ENCODE peak calls at places on chromosomes 4 and X, in five cellular contexts. W is choroid plexus epithelial cell, P is HCT116, X is heart right ventricle, V is right lobe of liver. M is an unnamed sample.

GRCh38 chrX:23902419-23902818 is 5.3 kb downstream of the APOO start:
- DNase-seq in X (peak), W (peak), V (no peak), P (no peak), M (no peak)

GRCh38 chr4:138831943-138832342 is 183.6 kb upstream of the NOCT start:
- DNase-seq in W (no peak), V (no peak), P (no peak), X (no peak), M (no peak)

GRCh38 chr4:133147922-133148689 is 988 bp upstream of the PCDH10 start:
- DNase-seq in V (no peak), W (peak), P (no peak), X (no peak), M (no peak)

GRCh38 chr4:135032670-135033069 is 831.1 kb upstream of the PABPC4L start:
- DNase-seq in P (no peak), X (no peak), V (no peak), W (no peak), M (no peak)

GRCh38 chr4:29304595-29304994 is 1415.6 kb upstream of the PCDH7 start:
- DNase-seq in V (peak), P (no peak), W (peak), X (no peak), M (no peak)

GRCh38 chr4:153113838-153114105 is 90.5 kb upstream of the TRIM2 start:
- DNase-seq in X (no peak), W (no peak), V (no peak), P (no peak), M (no peak)

GRCh38 chr4:150078996-150079581 is 844 bp downstream of the DCLK2 start:
- DNase-seq in V (peak), W (peak), X (peak), P (no peak), M (peak)

GRCh38 chrX:25191403-25191802 is 175.6 kb upstream of the ARX start:
- DNase-seq in V (no peak), X (no peak), W (no peak), P (no peak), M (no peak)

GRCh38 chr4:72701987-72702819 is 133.2 kb upstream of the ADAMTS3 start:
- DNase-seq in P (peak), V (no peak), W (peak), X (peak), M (no peak)

GRCh38 chr4:147826288-147826646 is 94.4 kb downstream of the ARHGAP10 start:
- DNase-seq in X (no peak), P (no peak), V (no peak), W (no peak), M (no peak)

GRCh38 chr4:6556263-6556662 is 18.7 kb upstream of the MAN2B2 start:
- DNase-seq in X (no peak), V (no peak), W (no peak), P (no peak), M (no peak)

GRCh38 chrX:1807301-1807731 is 192.5 kb downstream of the ASMT start:
- DNase-seq in V (no peak), X (no peak), P (no peak), W (peak), M (no peak)

GRCh38 chr4:7068279-7068842 is 497 bp upstream of the GRPEL1 start:
- DNase-seq in X (no peak), W (no peak), P (no peak), V (no peak), M (no peak)

GRCh38 chr4:7842384-7843279 is 97.0 kb downstream of the AFAP1 start:
- DNase-seq in V (no peak), P (peak), X (peak), W (peak), M (no peak)

GRCh38 chr4:16026155-16026761 is 57.6 kb downstream of the PROM1 start:
- DNase-seq in V (no peak), W (peak), P (peak), X (peak), M (no peak)

GRCh38 chrX:40109288-40110008 is 11.7 kb upstream of the BCOR start:
- DNase-seq in X (peak), W (peak), P (no peak), V (peak), M (peak)

GRCh38 chrX:39519566-39520301 is 578.0 kb downstream of the BCOR start:
- DNase-seq in V (no peak), P (no peak), X (peak), W (no peak), M (no peak)

GRCh38 chrX:115589419-115589818 is 28.4 kb downstream of the PLS3 start:
- DNase-seq in W (no peak), P (no peak), X (no peak), V (no peak), M (no peak)

GRCh38 chrX:136204571-136204970 is 46.6 kb downstream of the MAP7D3 start:
- DNase-seq in W (peak), V (no peak), P (no peak), X (peak), M (no peak)

GRCh38 chr4:18844726-18845125 is 823.2 kb upstream of the LCORL start:
- DNase-seq in V (no peak), P (no peak), W (peak), X (no peak), M (no peak)

GRCh38 chr4:6011271-6011671 is 7.0 kb downstream of the C4orf50 start:
- DNase-seq in X (no peak), V (peak), W (no peak), P (no peak), M (no peak)

GRCh38 chrX:85808217-85808616 is 239.1 kb downstream of the CHM start:
- DNase-seq in W (no peak), X (no peak), V (no peak), P (no peak), M (no peak)

GRCh38 chrX:22652596-22652995 is 347.2 kb upstream of the DDX53 start:
- DNase-seq in V (no peak), W (peak), P (no peak), X (peak), M (no peak)

GRCh38 chrX:134570899-134571298 is 87.4 kb downstream of the PLAC1 start:
- DNase-seq in P (no peak), V (no peak), W (no peak), X (no peak), M (no peak)

GRCh38 chr4:95541094-95541493 is 7.7 kb downstream of the UNC5C start:
- DNase-seq in V (no peak), X (no peak), P (no peak), W (no peak), M (no peak)

GRCh38 chr4:128393111-128393704 is 105.6 kb upstream of the PGRMC2 start:
- DNase-seq in V (no peak), W (peak), X (peak), P (no peak), M (no peak)

GRCh38 chr4:118774989-118775388 is 60.9 kb downstream of the SEC24D start:
- DNase-seq in W (peak), V (no peak), X (no peak), P (no peak), M (no peak)

GRCh38 chr4:164536829-164537228 is 217.1 kb upstream of the SMIM31 start:
- DNase-seq in P (peak), X (no peak), V (no peak), W (peak), M (no peak)

GRCh38 chr4:145540235-145540634 is 58.6 kb downstream of the SMAD1 start:
- DNase-seq in X (no peak), W (no peak), V (no peak), P (no peak), M (no peak)

GRCh38 chr4:171281359-171281758 is 531.8 kb upstream of the GALNTL6 start:
- DNase-seq in X (no peak), V (no peak), W (no peak), P (no peak), M (no peak)

GRCh38 chr4:141153751-141154510 is 20.7 kb upstream of the RNF150 start:
- DNase-seq in P (no peak), W (peak), X (peak), V (no peak), M (no peak)

GRCh38 chr4:112007361-112007760 is 137.9 kb upstream of the FAM241A start:
- DNase-seq in W (no peak), X (no peak), P (no peak), V (no peak), M (no peak)

GRCh38 chr4:71570492-71570891 is 213.4 kb downstream of the GC start:
- DNase-seq in P (no peak), V (no peak), X (no peak), W (no peak), M (no peak)

GRCh38 chr4:1910643-1911042 is 39.5 kb downstream of the NSD2 start:
- DNase-seq in X (no peak), V (no peak), P (no peak), W (peak), M (peak)

GRCh38 chr4:2497324-2497723 is 28.4 kb downstream of the RNF4 start:
- DNase-seq in X (no peak), P (no peak), W (no peak), V (no peak), M (no peak)

GRCh38 chr4:138301536-138301935 is 59.4 kb upstream of the SLC7A11 start:
- DNase-seq in V (no peak), X (no peak), P (no peak), W (no peak), M (no peak)

GRCh38 chr4:156824451-156825060 is 147.0 kb downstream of the PDGFC start:
- DNase-seq in W (no peak), P (no peak), V (no peak), X (no peak), M (no peak)

GRCh38 chrX:94721386-94721785 is 1047.4 kb downstream of the FAM133A start:
- DNase-seq in V (no peak), X (no peak), P (no peak), W (no peak), M (no peak)

GRCh38 chr4:26204911-26205368 is 115.9 kb upstream of the RBPJ start:
- DNase-seq in X (peak), V (peak), P (no peak), W (no peak), M (no peak)

GRCh38 chr4:101171747-101172146 is 175.6 kb downstream of the PPP3CA start:
- DNase-seq in W (no peak), V (no peak), P (no peak), X (no peak), M (no peak)

GRCh38 chr4:101174679-101175078 is 172.6 kb downstream of the PPP3CA start:
- DNase-seq in X (no peak), P (no peak), W (no peak), V (no peak), M (no peak)

GRCh38 chr4:101163936-101164335 is 183.4 kb downstream of the PPP3CA start:
- DNase-seq in W (peak), P (peak), X (no peak), V (no peak), M (no peak)

GRCh38 chr4:101169044-101170014 is 178.0 kb downstream of the PPP3CA start:
- DNase-seq in W (peak), V (peak), X (peak), P (peak), M (peak)
- TF ChIP-seq CTCF in W (peak), V (peak), X (peak), P (peak), M (peak)

GRCh38 chr4:181944527-181944926 is 298.7 kb upstream of the TENM3 start:
- DNase-seq in P (no peak), V (no peak), W (no peak), X (no peak), M (no peak)

GRCh38 chr4:181933471-181933870 is 309.7 kb upstream of the TENM3 start:
- DNase-seq in P (no peak), X (no peak), V (no peak), W (no peak), M (no peak)

GRCh38 chr4:181938641-181939040 is 304.6 kb upstream of the TENM3 start:
- DNase-seq in V (no peak), P (no peak), W (no peak), X (no peak), M (no peak)

GRCh38 chr4:181939199-181939945 is 303.8 kb upstream of the TENM3 start:
- DNase-seq in P (no peak), W (peak), V (no peak), X (no peak), M (no peak)
- TF ChIP-seq CTCF in P (no peak), W (peak), V (no peak), X (peak), M (no peak)

GRCh38 chr4:102827674-102828496 is 534 bp upstream of the UBE2D3 start:
- DNase-seq in P (peak), V (peak), X (peak), W (peak), M (peak)
- TF ChIP-seq CTCF in P (no peak), V (no peak), X (peak), W (peak), M (no peak)

GRCh38 chrX:16992902-16993301 is 46.4 kb downstream of the REPS2 start:
- DNase-seq in W (no peak), P (no peak), X (no peak), V (no peak), M (no peak)

GRCh38 chrX:16997313-16997712 is 50.9 kb downstream of the REPS2 start:
- DNase-seq in X (no peak), W (no peak), P (no peak), V (peak), M (no peak)

GRCh38 chrX:16992411-16992810 is 46.0 kb downstream of the REPS2 start:
- DNase-seq in W (no peak), V (no peak), P (no peak), X (no peak), M (no peak)

GRCh38 chrX:16990839-16991238 is 44.4 kb downstream of the REPS2 start:
- DNase-seq in X (no peak), W (no peak), P (no peak), V (no peak), M (no peak)

GRCh38 chrX:16993791-16994318 is 47.4 kb downstream of the REPS2 start:
- DNase-seq in W (peak), X (no peak), V (no peak), P (no peak), M (no peak)
- TF ChIP-seq CTCF in W (peak), X (no peak), V (no peak), P (no peak), M (peak)